ENCODE peak calls at places on chromosomes 13 and 19, in nine cellular contexts. P is neural crest cell, L is A549, U is IMR-90, D is esophagus squamous epithelium, A is HFF-Myc, T is lower lobe of right lung, N is mucosa of descending colon, C is uterus. G is an unnamed sample.

GRCh38 chr19:57812201-57812600 is 2.5 kb downstream of the ZNF552 start:
- DNase-seq in D (no peak), P (no peak), N (no peak), T (no peak), C (no peak), U (no peak), A (no peak), L (no peak), G (no peak)

GRCh38 chr19:50796634-50797428 is 6.6 kb downstream of the ACP4 start:
- DNase-seq in T (no peak), D (no peak), N (no peak), A (no peak), U (no peak), L (no peak), P (no peak), C (no peak), G (no peak)

GRCh38 chr19:50718255-50719118 is 1.1 kb downstream of the SHANK1 start:
- DNase-seq in L (no peak), P (no peak), T (no peak), N (no peak), C (no peak), U (no peak), D (no peak), A (no peak), G (peak)

GRCh38 chr13:102191951-102192461 is 209.8 kb downstream of the FGF14 start:
- DNase-seq in P (no peak), T (no peak), D (no peak), C (no peak), A (peak), L (no peak), U (peak), N (no peak), G (no peak)

GRCh38 chr19:9818175-9818733 is 625 bp downstream of the FBXL12 start:
- DNase-seq in D (no peak), P (no peak), U (no peak), A (no peak), L (no peak), T (no peak), C (no peak), N (no peak), G (no peak)

GRCh38 chr13:48304132-48304876 is 753 bp downstream of the RB1 start:
- DNase-seq in N (peak), L (peak), A (peak), D (no peak), U (peak), T (no peak), P (peak), C (no peak), G (peak)

GRCh38 chr13:75687145-75687763 is 51.1 kb downstream of the LMO7 start:
- DNase-seq in D (no peak), U (peak), T (no peak), N (peak), A (peak), L (no peak), P (no peak), C (no peak), G (no peak)

GRCh38 chr13:114281351-114282142 is at the start of gene UPF3A:
- DNase-seq in P (peak), C (peak), L (peak), U (peak), N (peak), A (peak), D (peak), T (peak), G (peak)

GRCh38 chr13:34523401-34523800 is 418.7 kb upstream of the NBEA start:
- DNase-seq in C (no peak), L (no peak), D (no peak), N (no peak), A (no peak), U (no peak), P (no peak), T (no peak), G (no peak)

GRCh38 chr19:3536429-3537100 is 2.4 kb upstream of the TEKTIP1 start:
- DNase-seq in C (no peak), L (no peak), D (no peak), A (no peak), U (no peak), N (no peak), P (no peak), T (no peak), G (no peak)

GRCh38 chr19:7230826-7231225 is 63.4 kb downstream of the INSR start:
- DNase-seq in A (no peak), T (no peak), N (no peak), C (peak), D (no peak), U (no peak), P (no peak), L (no peak), G (no peak)

GRCh38 chr19:46718157-46718933 is 1.4 kb upstream of the PRKD2 start:
- DNase-seq in L (peak), C (no peak), N (peak), T (no peak), A (no peak), U (no peak), P (no peak), D (no peak), G (peak)

GRCh38 chr19:18830488-18830887 is 1.3 kb upstream of the UPF1 start:
- DNase-seq in L (no peak), N (no peak), P (no peak), A (no peak), T (no peak), D (no peak), C (no peak), U (no peak), G (no peak)

DNA sequence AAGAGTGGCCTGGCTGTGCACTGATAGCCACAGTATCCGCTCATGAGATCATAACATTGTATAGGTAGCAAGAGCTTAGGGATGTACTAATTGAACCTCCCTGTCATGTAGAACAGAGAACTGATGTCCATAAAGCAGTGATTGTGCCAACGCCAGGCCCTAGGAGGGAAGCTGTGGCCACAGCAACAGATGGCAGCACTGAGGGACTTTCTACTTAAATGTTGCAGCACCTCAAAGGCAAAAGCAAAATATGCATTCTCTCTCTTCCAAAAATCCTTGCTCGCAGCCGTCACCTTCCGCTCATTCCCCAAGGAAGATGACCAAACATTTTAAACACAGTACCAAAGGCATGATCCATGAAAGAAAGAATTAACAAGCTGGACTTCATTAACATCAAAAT is 32.3 kb downstream of the COL4A1 start:
- DNase-seq in T (no peak), A (no peak), U (no peak), L (no peak), N (no peak), C (peak), P (no peak), D (no peak), G (no peak)
- TF ChIP-seq CTCF in T (peak), A (peak), U (peak), L (no peak), N (no peak), C (no peak), P (no peak), D (no peak), G (no peak)

GRCh38 chr19:11361037-11361770 is 6.0 kb downstream of the PLPPR2 start:
- DNase-seq in L (no peak), C (no peak), A (no peak), D (no peak), U (no peak), N (peak), T (peak), P (peak), G (no peak)
- TF ChIP-seq CTCF in L (no peak), C (no peak), A (no peak), D (no peak), U (no peak), N (no peak), T (no peak), P (peak), G (no peak)

DNA sequence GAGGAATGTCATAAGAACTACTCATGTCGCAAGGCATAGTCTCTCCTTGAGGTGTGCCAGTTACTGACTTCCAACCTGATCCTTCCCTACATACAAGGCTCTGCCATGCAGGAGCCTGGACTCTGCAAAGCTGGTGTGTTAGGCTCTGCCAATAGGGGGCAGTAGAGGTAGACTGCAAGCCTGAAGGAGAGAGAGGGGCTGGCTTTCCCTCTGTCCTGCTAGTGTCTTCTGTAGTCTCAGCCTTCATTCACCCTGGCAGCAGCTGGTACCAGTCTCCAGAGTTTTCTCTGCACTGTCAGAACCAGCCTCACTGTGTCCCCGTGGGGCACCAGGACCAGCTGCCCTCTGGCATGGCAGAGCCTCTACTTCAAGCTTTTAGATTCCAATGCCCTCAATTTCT is 14.5 kb downstream of the SHISA2 start:
- DNase-seq in T (no peak), U (no peak), P (peak), A (no peak), D (no peak), C (no peak), N (peak), L (no peak), G (peak)
- TF ChIP-seq CTCF in T (peak), U (peak), P (peak), A (peak), D (no peak), C (no peak), N (no peak), L (peak), G (peak)

DNA sequence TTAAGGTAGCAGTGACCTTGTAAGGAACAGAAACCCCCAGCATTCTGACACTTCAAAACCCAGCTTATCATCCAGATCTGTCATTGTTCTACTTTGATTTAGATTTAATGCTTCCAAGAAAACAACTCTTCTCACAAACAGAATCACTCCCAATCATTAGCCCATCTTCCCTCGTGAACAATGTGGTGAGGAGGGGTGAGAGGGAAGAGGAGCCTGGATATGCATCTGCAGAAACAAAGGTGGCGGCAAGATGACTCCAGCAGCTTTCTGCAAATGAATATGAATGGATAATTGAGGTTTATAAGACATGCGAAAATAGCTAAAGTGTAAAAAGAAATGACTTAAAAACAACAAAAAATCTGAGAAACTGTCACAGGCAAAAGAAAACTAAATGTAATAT is 859.9 kb upstream of the SLC10A2 start:
- DNase-seq in A (no peak), D (no peak), T (no peak), U (no peak), C (no peak), N (no peak), P (no peak), L (no peak), G (no peak)
- TF ChIP-seq CTCF in A (no peak), D (no peak), T (no peak), U (no peak), C (no peak), N (no peak), P (no peak), L (no peak), G (no peak)

GRCh38 chr19:16527971-16528521 is 14.2 kb downstream of the CHERP start:
- DNase-seq in P (peak), N (peak), U (no peak), A (no peak), T (no peak), D (no peak), L (no peak), C (no peak), G (peak)
- TF ChIP-seq CTCF in P (peak), N (no peak), U (peak), A (peak), T (peak), D (no peak), L (peak), C (peak), G (peak)

GRCh38 chr13:37429976-37430375 is 168.6 kb downstream of the POSTN start:
- DNase-seq in L (no peak), C (no peak), A (no peak), D (no peak), P (no peak), N (no peak), U (peak), T (no peak), G (no peak)

DNA sequence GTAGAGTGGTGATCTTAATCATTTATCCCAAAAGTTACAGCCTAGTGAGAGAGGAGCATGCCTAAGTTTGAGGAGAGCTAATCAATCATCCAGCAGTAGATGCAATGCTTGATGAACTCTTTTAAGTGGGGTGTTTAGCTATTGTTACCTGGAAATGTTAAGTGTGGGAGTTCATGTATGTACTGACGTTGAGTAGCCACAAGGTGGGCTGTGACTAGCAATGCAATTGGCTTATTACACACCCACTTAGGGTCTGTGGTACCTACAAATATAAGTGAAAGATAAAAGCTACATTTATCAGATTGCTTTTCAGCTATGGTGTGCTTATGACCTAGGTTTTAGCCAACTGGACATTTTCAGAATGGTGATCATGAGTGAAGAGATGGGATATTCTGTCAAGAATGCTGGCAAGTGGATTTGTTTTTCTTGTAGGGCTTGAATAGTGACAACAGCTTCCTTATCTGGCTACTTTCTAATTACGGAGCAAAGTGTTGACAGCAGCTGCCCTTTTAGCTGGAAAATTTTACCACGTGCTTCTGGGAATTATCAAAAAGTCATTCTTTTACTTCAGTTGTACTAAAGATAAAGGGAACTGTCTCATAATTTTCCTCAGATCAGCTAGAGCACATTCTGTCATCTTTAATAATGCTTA is 170.6 kb downstream of the POSTN start:
- DNase-seq in N (no peak), C (no peak), U (no peak), D (no peak), A (no peak), T (no peak), P (no peak), L (no peak), G (no peak)
- TF ChIP-seq CTCF in N (no peak), C (no peak), U (no peak), D (no peak), A (no peak), T (no peak), P (peak), L (no peak), G (no peak)

DNA sequence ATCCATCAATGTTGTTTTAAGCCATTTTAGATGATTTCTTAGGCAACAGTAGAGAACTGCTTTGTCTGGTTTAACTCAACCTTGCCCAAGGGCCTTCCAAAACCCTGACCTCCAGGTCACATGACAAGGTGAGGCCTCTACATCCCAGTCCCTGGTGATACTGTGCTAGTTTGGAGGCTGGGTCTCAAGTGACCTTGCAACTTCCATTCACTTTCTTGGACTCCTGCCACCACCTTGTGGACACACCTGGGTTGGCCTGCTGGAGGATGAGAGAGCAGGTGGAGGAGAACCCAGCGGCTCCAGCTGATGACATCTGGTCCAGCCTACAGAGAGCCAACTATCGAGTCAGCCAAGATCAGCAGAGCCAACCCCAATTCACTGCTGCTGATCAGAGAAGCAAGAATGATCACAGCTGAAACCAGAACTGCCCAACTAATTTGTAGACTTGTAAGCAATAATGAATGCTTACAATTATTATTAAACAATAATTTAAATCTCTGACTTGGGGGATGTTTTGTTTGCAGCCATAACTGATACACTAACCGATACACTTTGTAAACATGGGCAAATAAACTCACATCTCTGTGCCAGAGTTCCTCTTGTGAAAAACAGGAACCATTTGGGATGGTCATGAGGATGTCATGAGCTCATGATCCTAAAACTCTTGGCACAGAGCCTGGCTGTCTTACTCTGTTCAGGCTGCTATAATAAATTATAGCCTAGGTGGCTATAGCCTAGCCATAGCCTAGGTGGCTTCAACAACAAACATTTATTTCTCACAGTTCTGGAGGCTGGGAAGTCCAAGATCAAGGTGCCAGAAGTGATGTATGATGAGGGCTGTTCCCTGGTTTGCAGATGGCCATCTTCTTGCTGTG is 11.5 kb downstream of the FAM187B start:
- DNase-seq in C (no peak), N (peak), A (no peak), U (no peak), T (no peak), D (no peak), L (no peak), P (no peak), G (peak)
- TF ChIP-seq CTCF in C (no peak), N (no peak), A (no peak), U (no peak), T (no peak), D (no peak), L (no peak), P (no peak), G (peak)

GRCh38 chr19:35783469-35784400 is 8.4 kb downstream of the ARHGAP33 start:
- DNase-seq in P (no peak), D (no peak), N (no peak), C (no peak), T (no peak), L (no peak), U (no peak), A (no peak), G (peak)

GRCh38 chr19:35784401-35785086 is 9.2 kb downstream of the ARHGAP33 start:
- DNase-seq in P (no peak), C (no peak), L (no peak), D (no peak), T (no peak), A (no peak), N (no peak), U (no peak), G (no peak)

GRCh38 chr19:35787227-35787799 is 11.9 kb downstream of the ARHGAP33 start:
- DNase-seq in P (no peak), L (no peak), D (no peak), N (no peak), A (no peak), U (no peak), C (no peak), T (no peak), G (no peak)

GRCh38 chr19:35786299-35787160 is 11.2 kb downstream of the ARHGAP33 start:
- DNase-seq in D (no peak), T (no peak), C (no peak), P (no peak), A (no peak), N (no peak), L (no peak), U (no peak), G (no peak)

GRCh38 chr19:35785087-35785627 is 9.8 kb downstream of the ARHGAP33 start:
- DNase-seq in U (no peak), C (no peak), L (no peak), T (no peak), D (no peak), N (no peak), P (no peak), A (no peak), G (no peak)
- TF ChIP-seq CTCF in U (no peak), C (no peak), L (no peak), T (no peak), D (no peak), N (no peak), P (no peak), A (no peak), G (no peak)

GRCh38 chr13:110705826-110706569 is at the start of gene CARS2:
- DNase-seq in P (peak), C (peak), U (peak), L (peak), D (peak), N (peak), A (peak), T (peak), G (peak)
- TF ChIP-seq CTCF in P (no peak), C (no peak), U (peak), L (no peak), D (no peak), N (no peak), A (no peak), T (peak), G (no peak)